ENCODE peak calls at places on chromosomes 11 and 22, in nine cellular contexts. O, S, M, H, T, W, Y, Q and L are unnamed samples.

GRCh38 chr11:16820324-16821092 is 82.1 kb downstream of the C11orf58 start:
- DNase-seq in H (peak; percentile 81), Q (peak; percentile 58), M (peak; percentile 82), O (peak; percentile 85), Y (peak; percentile 74), W (peak; percentile 75), T (peak; percentile 75), S (peak; percentile 63), L (no peak)

GRCh38 chr22:40444483-40444787 is 74.0 kb downstream of the SGSM3 start:
- DNase-seq in S (no peak), Y (no peak), W (no peak), Q (no peak), O (no peak), H (no peak), T (no peak), M (no peak), L (no peak)

GRCh38 chr11:1444823-1445422 is 41.7 kb downstream of the MOB2 start:
- DNase-seq in O (no peak), Y (no peak), Q (no peak), T (no peak), W (no peak), M (no peak), S (no peak), H (no peak), L (no peak)

GRCh38 chr22:46090051-46090591 is 60.2 kb upstream of the PPARA start:
- DNase-seq in H (peak; percentile 85), W (peak; percentile 69), S (peak; percentile 69), T (peak; percentile 37), Y (no peak), O (no peak), M (peak; percentile 42), Q (no peak), L (no peak)

GRCh38 chr11:725624-726202 is 19.7 kb downstream of the EPS8L2 start:
- DNase-seq in O (peak; percentile 63), M (no peak), Q (no peak), W (peak; percentile 19), S (no peak), H (no peak), T (peak; percentile 4), Y (no peak), L (no peak)

GRCh38 chr11:65411681-65412070 is 10.9 kb upstream of the NEAT1 start:
- DNase-seq in W (no peak), O (no peak), T (no peak), Y (no peak), H (no peak), S (no peak), Q (no peak), M (no peak), L (no peak)

GRCh38 chr22:24315367-24315781 is 44.7 kb downstream of the SPECC1L start:
- DNase-seq in Q (no peak), T (no peak), S (no peak), Y (no peak), O (no peak), H (no peak), M (no peak), W (no peak), L (no peak)

GRCh38 chr22:49046546-49047305 is 780.9 kb downstream of the BRD1 start:
- DNase-seq in T (no peak), Q (no peak), O (no peak), S (peak; percentile 23), H (no peak), W (no peak), M (no peak), Y (no peak), L (no peak)

GRCh38 chr11:118143661-118144185 is 8.9 kb downstream of the SCN4B start:
- DNase-seq in O (no peak), Q (no peak), W (no peak), Y (no peak), M (no peak), T (no peak), H (no peak), S (no peak), L (no peak)

DNA sequence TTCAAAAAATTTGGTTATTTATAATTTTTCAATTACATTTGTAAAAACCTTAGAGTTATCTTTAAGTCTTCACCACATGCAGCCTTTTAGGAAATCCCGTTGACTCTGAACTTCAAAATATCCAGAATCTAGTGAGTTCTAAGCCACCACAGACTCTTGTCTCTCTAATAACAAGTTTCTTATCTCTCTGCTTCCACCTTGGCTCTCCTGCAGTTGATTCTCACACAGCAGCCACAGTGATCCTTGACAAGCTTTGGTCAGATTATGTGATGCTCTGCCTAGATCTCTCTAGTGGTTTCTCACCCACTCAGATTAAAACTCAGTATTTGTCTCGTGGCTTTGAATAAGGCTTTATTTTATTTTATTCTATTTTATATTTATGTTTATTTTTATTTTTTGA is 8.6 kb downstream of the HSD17B12 start:
- DNase-seq in M (no peak), Q (no peak), O (no peak), T (no peak), S (no peak), W (no peak), H (no peak), Y (no peak), L (no peak)
- H3K27me3 ChIP-seq in M (no peaks in the 10 kb centered on the region), Q (no peaks in the 10 kb centered on the region), O (no peaks in the 10 kb centered on the region), T (no peaks in the 10 kb centered on the region), S (no peaks in the 10 kb centered on the region), W (no peaks in the 10 kb centered on the region), H (no peaks in the 10 kb centered on the region), Y (no peaks in the 10 kb centered on the region), L (no peaks in the 10 kb centered on the region)

GRCh38 chr22:50171319-50171964 is 911 bp downstream of the PANX2 start:
- DNase-seq in O (peak; percentile 18), W (no peak), Y (no peak), S (no peak), Q (no peak), T (peak; percentile 13), M (no peak), H (no peak), L (no peak)

GRCh38 chr22:50169181-50169759 is 1.3 kb upstream of the PANX2 start:
- DNase-seq in Y (no peak), S (no peak), W (no peak), O (peak; percentile 54), H (no peak), T (peak; percentile 19), M (no peak), Q (no peak), L (no peak)

GRCh38 chr22:50167689-50168489 is 2.6 kb upstream of the PANX2 start:
- DNase-seq in H (no peak), O (no peak), W (no peak), M (no peak), Q (no peak), Y (no peak), T (peak; percentile 8), S (no peak), L (no peak)

GRCh38 chr22:50170453-50171318 is at the start of gene PANX2:
- DNase-seq in Q (no peak), T (peak; percentile 40), M (no peak), H (no peak), S (no peak), Y (no peak), W (peak; percentile 16), O (peak; percentile 59), L (no peak)

GRCh38 chr22:50169774-50170341 is 673 bp upstream of the PANX2 start:
- DNase-seq in S (no peak), H (peak; percentile 59), Y (no peak), O (peak; percentile 48), M (no peak), W (peak; percentile 16), Q (no peak), T (peak; percentile 26), L (no peak)
- TF ChIP-seq CTCF in S (no peak), H (no peak), Y (no peak), O (peak; percentile 4), M (no peak), W (no peak), Q (no peak), T (no peak), L (no peak)

GRCh38 chr11:111601636-111601978 is 642 bp upstream of the SIK2 start:
- DNase-seq in M (no peak), Q (no peak), W (no peak), Y (no peak), S (no peak), O (no peak), T (no peak), H (no peak), L (no peak)
- H3K4me1 ChIP-seq in M (peaks cover 5% of the 10 kb centered on the region), Q (peaks cover 10% of the 10 kb centered on the region), W (peaks cover 18% of the 10 kb centered on the region), Y (peaks cover 3% of the 10 kb centered on the region), S (no peaks in the 10 kb centered on the region), O (peaks cover 22% of the 10 kb centered on the region), T (no peaks in the 10 kb centered on the region), H (peaks cover 5% of the 10 kb centered on the region), L (peaks cover 28% of the 10 kb centered on the region)

GRCh38 chr11:116384876-116385275 is 387.9 kb downstream of the BUD13 start:
- DNase-seq in S (no peak), O (no peak), W (no peak), T (no peak), M (no peak), Y (no peak), Q (no peak), H (no peak), L (no peak)
- H3K27me3 ChIP-seq in S (no peaks in the 10 kb centered on the region), O (no peaks in the 10 kb centered on the region), W (no peaks in the 10 kb centered on the region), T (no peaks in the 10 kb centered on the region), M (no peaks in the 10 kb centered on the region), Y (no peaks in the 10 kb centered on the region), Q (no peaks in the 10 kb centered on the region), H (no peaks in the 10 kb centered on the region), L (no peaks in the 10 kb centered on the region)

GRCh38 chr22:35043251-35043931 is 22.6 kb upstream of the ISX start:
- DNase-seq in H (no peak), O (peak; percentile 56), W (no peak), T (no peak), M (no peak), Q (no peak), S (no peak), Y (no peak), L (no peak)
- TF ChIP-seq CTCF in H (no peak), O (peak; percentile 61), W (no peak), T (no peak), M (no peak), Q (no peak), S (no peak), Y (no peak), L (no peak)

DNA sequence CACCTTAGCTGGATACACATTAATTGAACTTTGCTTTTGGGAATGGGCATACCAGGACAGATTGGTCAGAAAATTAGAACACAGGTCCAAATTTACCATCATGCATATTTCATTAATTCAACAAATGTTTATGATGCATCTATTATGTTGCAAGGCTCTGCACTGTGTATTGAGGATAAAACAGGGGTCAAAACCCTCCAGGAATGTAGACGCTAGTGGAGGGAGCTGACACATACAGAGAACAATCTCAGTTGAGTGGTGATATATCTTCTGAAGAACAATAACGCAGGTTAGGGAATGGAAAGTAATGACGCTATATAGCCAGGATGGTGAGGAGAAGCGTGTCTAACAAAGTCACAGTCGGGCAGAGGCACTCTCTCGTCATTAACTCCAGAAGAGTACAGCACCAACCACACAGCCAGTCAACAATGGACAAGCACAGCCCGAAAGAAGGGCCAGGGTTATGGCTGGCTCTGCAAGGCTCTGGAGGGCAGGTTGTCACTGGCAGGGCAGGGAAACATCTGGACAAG is 3.8 kb downstream of the FLI1 start:
- DNase-seq in Q (no peak), W (no peak), O (no peak), T (no peak), Y (no peak), M (no peak), H (no peak), S (no peak), L (no peak)
- H3K4me1 ChIP-seq in Q (no peaks in the 10 kb centered on the region), W (peaks cover 5% of the 10 kb centered on the region), O (peaks cover 10% of the 10 kb centered on the region), T (no peaks in the 10 kb centered on the region), Y (peaks cover 14% of the 10 kb centered on the region), M (peaks cover 12% of the 10 kb centered on the region), H (peaks cover 5% of the 10 kb centered on the region), S (no peaks in the 10 kb centered on the region), L (no peaks in the 10 kb centered on the region)

DNA sequence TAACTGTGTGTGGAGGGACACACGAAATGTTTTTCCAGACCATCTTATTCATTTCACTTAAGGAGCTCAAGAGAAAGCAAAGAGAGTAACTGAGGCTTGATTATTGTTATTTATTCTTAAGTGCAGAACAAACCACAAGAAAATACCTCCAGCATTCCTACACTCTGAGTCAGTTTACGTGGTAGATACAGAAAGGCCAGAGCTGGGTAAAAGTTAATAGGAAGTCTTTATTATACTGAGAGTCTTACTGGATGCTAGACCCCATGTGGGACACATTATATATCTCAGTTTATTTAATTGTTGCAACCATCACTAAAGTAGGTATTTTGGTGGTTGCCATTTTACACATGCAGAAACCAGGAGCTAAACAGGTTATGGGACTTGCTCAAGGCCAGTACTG is 261.4 kb upstream of the POU2AF2 start:
- DNase-seq in Y (no peak), O (no peak), M (no peak), T (no peak), S (no peak), Q (no peak), W (no peak), H (no peak), L (peak; percentile 58)
- H3K27me3 ChIP-seq in Y (no peaks in the 10 kb centered on the region), O (no peaks in the 10 kb centered on the region), M (no peaks in the 10 kb centered on the region), T (no peaks in the 10 kb centered on the region), S (no peaks in the 10 kb centered on the region), Q (no peaks in the 10 kb centered on the region), W (no peaks in the 10 kb centered on the region), H (no peaks in the 10 kb centered on the region), L (no peaks in the 10 kb centered on the region)